ENCODE peak calls at places on chromosomes 13 and 19, in seven cellular contexts. One of them, this sample, is unnamed.

GRCh38 chr19:32828139-32828538 is 41.4 kb downstream of the SLC7A9 start:
- DNase-seq in central memory CD8-positive, alpha-beta T cell: no peak
- DNase-seq in GM10248: no peak
- DNase-seq in stimulated activated CD4-positive, alpha-beta T cell treated with anti-CD3 and anti-CD28 coated beads, Interleukin-1b, Interleukin-23, amount 100 ng/mL, for 1 hour: no peak
- DNase-seq in substantia nigra: no peak
- DNase-seq in DMS 273 treated with DMSO at 0.1 percent for 48 hours: no peak
- DNase-seq in T-helper 17 cell: no peak
- DNase-seq in this sample: no peak

GRCh38 chr13:105202384-105202783 is 1333.1 kb downstream of the EFNB2 start:
- DNase-seq in central memory CD8-positive, alpha-beta T cell: no peak
- DNase-seq in DMS 273 treated with DMSO at 0.1 percent for 48 hours: peak; percentile 8
- DNase-seq in substantia nigra: no peak
- DNase-seq in GM10248: no peak
- DNase-seq in stimulated activated CD4-positive, alpha-beta T cell treated with anti-CD3 and anti-CD28 coated beads, Interleukin-1b, Interleukin-23, amount 100 ng/mL, for 1 hour: no peak
- DNase-seq in T-helper 17 cell: no peak
- DNase-seq in this sample: no peak

GRCh38 chr19:42323852-42324654 is 1.4 kb upstream of the MEGF8 start:
- DNase-seq in central memory CD8-positive, alpha-beta T cell: no peak
- DNase-seq in T-helper 17 cell: peak; percentile 10
- DNase-seq in DMS 273 treated with DMSO at 0.1 percent for 48 hours: no peak
- DNase-seq in GM10248: no peak
- DNase-seq in substantia nigra: no peak
- DNase-seq in stimulated activated CD4-positive, alpha-beta T cell treated with anti-CD3 and anti-CD28 coated beads, Interleukin-1b, Interleukin-23, amount 100 ng/mL, for 1 hour: no peak
- DNase-seq in this sample: no peak

GRCh38 chr19:9721861-9722260 is 46.7 kb downstream of the ZNF846 start:
- DNase-seq in DMS 273 treated with DMSO at 0.1 percent for 48 hours: no peak
- DNase-seq in substantia nigra: no peak
- DNase-seq in GM10248: no peak
- DNase-seq in T-helper 17 cell: no peak
- DNase-seq in stimulated activated CD4-positive, alpha-beta T cell treated with anti-CD3 and anti-CD28 coated beads, Interleukin-1b, Interleukin-23, amount 100 ng/mL, for 1 hour: no peak
- DNase-seq in central memory CD8-positive, alpha-beta T cell: no peak
- DNase-seq in this sample: no peak

GRCh38 chr19:14758816-14759215 is 19.5 kb downstream of the ADGRE2 start:
- DNase-seq in substantia nigra: no peak
- DNase-seq in GM10248: no peak
- DNase-seq in T-helper 17 cell: no peak
- DNase-seq in stimulated activated CD4-positive, alpha-beta T cell treated with anti-CD3 and anti-CD28 coated beads, Interleukin-1b, Interleukin-23, amount 100 ng/mL, for 1 hour: no peak
- DNase-seq in central memory CD8-positive, alpha-beta T cell: no peak
- DNase-seq in DMS 273 treated with DMSO at 0.1 percent for 48 hours: no peak
- DNase-seq in this sample: no peak

GRCh38 chr19:4707956-4708650 is 15.5 kb downstream of the DPP9 start:
- DNase-seq in stimulated activated CD4-positive, alpha-beta T cell treated with anti-CD3 and anti-CD28 coated beads, Interleukin-1b, Interleukin-23, amount 100 ng/mL, for 1 hour: no peak
- DNase-seq in substantia nigra: no peak
- DNase-seq in GM10248: no peak
- DNase-seq in DMS 273 treated with DMSO at 0.1 percent for 48 hours: no peak
- DNase-seq in T-helper 17 cell: no peak
- DNase-seq in central memory CD8-positive, alpha-beta T cell: no peak
- DNase-seq in this sample: no peak

GRCh38 chr19:32380269-32380668 is 25.3 kb upstream of the DPY19L3 start:
- DNase-seq in T-helper 17 cell: no peak
- DNase-seq in DMS 273 treated with DMSO at 0.1 percent for 48 hours: no peak
- DNase-seq in substantia nigra: no peak
- DNase-seq in central memory CD8-positive, alpha-beta T cell: no peak
- DNase-seq in GM10248: no peak
- DNase-seq in stimulated activated CD4-positive, alpha-beta T cell treated with anti-CD3 and anti-CD28 coated beads, Interleukin-1b, Interleukin-23, amount 100 ng/mL, for 1 hour: no peak
- DNase-seq in this sample: no peak

GRCh38 chr19:1073063-1073955 is 6.3 kb downstream of the ARHGAP45 start:
- DNase-seq in substantia nigra: no peak
- DNase-seq in stimulated activated CD4-positive, alpha-beta T cell treated with anti-CD3 and anti-CD28 coated beads, Interleukin-1b, Interleukin-23, amount 100 ng/mL, for 1 hour: no peak
- DNase-seq in GM10248: no peak
- DNase-seq in T-helper 17 cell: no peak
- DNase-seq in DMS 273 treated with DMSO at 0.1 percent for 48 hours: no peak
- DNase-seq in central memory CD8-positive, alpha-beta T cell: no peak
- DNase-seq in this sample: no peak

GRCh38 chr19:33290956-33291622 is 11.2 kb downstream of the CEBPA start:
- DNase-seq in GM10248: no peak
- DNase-seq in central memory CD8-positive, alpha-beta T cell: no peak
- DNase-seq in DMS 273 treated with DMSO at 0.1 percent for 48 hours: no peak
- DNase-seq in substantia nigra: no peak
- DNase-seq in T-helper 17 cell: no peak
- DNase-seq in stimulated activated CD4-positive, alpha-beta T cell treated with anti-CD3 and anti-CD28 coated beads, Interleukin-1b, Interleukin-23, amount 100 ng/mL, for 1 hour: no peak
- DNase-seq in this sample: no peak